ENCODE peak calls at places on chromosomes 7 and 10, in eight cellular contexts. B is esophagus squamous epithelium, D is neural progenitor cell, R is mammary epithelial cell, X is A549, U is HCT116, M is breast epithelium, Q is SJSA1. N is an unnamed sample.
A peak's percentile ranks its signal among the peaks of the same experiment; 100 is the strongest.

GRCh38 chr10:32941357-32941756 is 16.7 kb downstream of the ITGB1 start:
- DNase-seq in B (no peak), D (no peak), R (no peak), X (no peak), U (no peak), M (no peak), Q (no peak), N (no peak)

GRCh38 chr10:31739759-31740158 is 188.9 kb downstream of the ARHGAP12 start:
- DNase-seq in B (no peak), D (no peak), R (no peak), X (no peak), U (no peak), M (no peak), Q (peak; percentile 61), N (no peak)

GRCh38 chr10:132170561-132171361 is 16.0 kb upstream of the DPYSL4 start:
- DNase-seq in B (no peak), D (no peak), R (no peak), X (no peak), U (no peak), M (no peak), Q (no peak), N (no peak)

GRCh38 chr10:47094126-47094525 is 182.9 kb downstream of the PTPN20 start:
- DNase-seq in B (no peak), D (no peak), R (no peak), X (no peak), U (no peak), M (no peak), Q (no peak), N (no peak)

GRCh38 chr7:147775564-147775963 is 815.0 kb upstream of the C7orf33 start:
- DNase-seq in B (no peak), D (no peak), R (no peak), X (no peak), U (no peak), M (no peak), Q (no peak), N (no peak)

GRCh38 chr7:128831178-128831993 is 1.2 kb downstream of the FLNC start:
- DNase-seq in B (no peak), D (peak; percentile 75), R (no peak), X (no peak), U (no peak), M (no peak), Q (peak; percentile 65), N (peak; percentile 71)

GRCh38 chr7:50728184-50728583 is 54.5 kb downstream of the GRB10 start:
- DNase-seq in B (no peak), D (no peak), R (no peak), X (no peak), U (no peak), M (no peak), Q (no peak), N (no peak)

GRCh38 chr7:156650042-156650441 is 9.5 kb downstream of the RNF32 start:
- DNase-seq in B (no peak), D (peak; percentile 57), R (no peak), X (peak; percentile 22), U (peak; percentile 33), M (no peak), Q (no peak), N (no peak)

DNA sequence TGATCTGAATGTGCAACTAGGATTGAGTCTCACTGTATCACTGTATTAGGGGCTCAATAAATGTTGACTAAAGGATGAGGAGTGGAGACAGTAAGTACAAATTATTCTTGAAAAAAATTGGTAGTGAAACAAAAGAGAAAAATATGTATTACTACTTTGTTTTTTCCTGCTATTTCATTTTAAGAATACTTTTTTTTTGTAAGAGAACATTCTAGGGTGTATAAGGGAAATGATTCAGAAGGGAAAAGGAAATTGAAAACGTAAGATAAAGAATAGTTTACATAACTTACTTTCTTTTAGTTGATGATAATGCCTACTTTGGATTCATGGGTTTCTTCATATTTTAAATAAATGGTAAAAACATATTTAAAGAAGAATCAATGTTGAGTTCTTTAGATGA is 9.6 kb downstream of the CAPZA2 start:
- DNase-seq in B (no peak), D (no peak), R (no peak), X (no peak), U (no peak), M (no peak), Q (no peak), N (no peak)
- H3K4me1 ChIP-seq in B (peaks cover 33% of the 10 kb centered on the region), D (peaks cover 11% of the 10 kb centered on the region), R (peaks cover 8% of the 10 kb centered on the region), X (peaks cover 18% of the 10 kb centered on the region), U (no peaks in the 10 kb centered on the region), M (no peaks in the 10 kb centered on the region), Q (no peaks in the 10 kb centered on the region), N (peaks cover 100% of the 10 kb centered on the region)

GRCh38 chr10:75137533-75138438 is 26.3 kb downstream of the SAMD8 start:
- DNase-seq in B (no peak), D (no peak), R (peak; percentile 63), X (peak; percentile 16), U (peak; percentile 38), M (no peak), Q (no peak), N (no peak)

GRCh38 chr10:75140246-75140645 is 28.8 kb downstream of the SAMD8 start:
- DNase-seq in B (no peak), D (peak; percentile 39), R (no peak), X (no peak), U (no peak), M (no peak), Q (no peak), N (no peak)

DNA sequence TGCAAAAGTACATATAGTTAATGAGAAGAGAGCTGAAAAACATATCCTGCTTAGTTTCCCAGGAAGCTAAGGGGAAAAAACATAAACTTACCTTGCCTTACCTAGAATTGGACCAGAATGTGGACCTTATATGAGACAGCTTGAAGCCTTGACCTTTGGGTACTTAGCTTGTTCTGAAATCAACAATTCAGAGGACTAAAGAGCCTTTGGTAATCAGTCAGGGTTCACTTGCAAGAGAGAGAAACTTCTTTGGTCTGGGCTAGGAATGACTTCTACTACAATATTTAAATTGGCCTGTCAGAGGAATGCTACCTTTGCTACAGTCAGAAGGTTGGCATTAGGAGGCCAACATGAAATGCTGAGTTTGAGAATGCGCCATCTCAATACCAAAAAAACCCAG is 24.9 kb downstream of the SAMD8 start:
- DNase-seq in B (no peak), D (no peak), R (no peak), X (no peak), U (no peak), M (no peak), Q (no peak), N (no peak)
- H3K27ac ChIP-seq in B (peak overlapping the region; percentile 57), D (no peak overlapping the region), R (no peak overlapping the region), X (no peak overlapping the region), U (peak overlapping the region; percentile 13), M (no peak overlapping the region), Q (no peak overlapping the region), N (no peak overlapping the region)

GRCh38 chr10:102114861-102115618 is 5.1 kb downstream of the LDB1 start:
- DNase-seq in B (no peak), D (peak; percentile 96), R (peak; percentile 85), X (peak; percentile 73), U (no peak), M (peak; percentile 91), Q (peak; percentile 85), N (peak; percentile 92)

GRCh38 chr10:102119417-102120141 is 589 bp downstream of the LDB1 start:
- DNase-seq in B (no peak), D (peak; percentile 64), R (peak; percentile 72), X (peak; percentile 70), U (peak; percentile 59), M (peak; percentile 93), Q (peak; percentile 71), N (peak; percentile 60)

GRCh38 chr10:102118867-102119266 is 1.3 kb downstream of the LDB1 start:
- DNase-seq in B (no peak), D (peak; percentile 62), R (no peak), X (no peak), U (no peak), M (peak; percentile 53), Q (no peak), N (no peak)

GRCh38 chr10:102115775-102116174 is 4.4 kb downstream of the LDB1 start:
- DNase-seq in B (no peak), D (no peak), R (no peak), X (no peak), U (no peak), M (no peak), Q (no peak), N (no peak)

GRCh38 chr10:102117391-102118159 is 2.6 kb downstream of the LDB1 start:
- DNase-seq in B (no peak), D (peak; percentile 69), R (peak; percentile 56), X (peak; percentile 53), U (no peak), M (peak; percentile 72), Q (peak; percentile 93), N (peak; percentile 86)
- H3K4me1 ChIP-seq in B (peaks cover 68% of the 10 kb centered on the region), D (peaks cover 66% of the 10 kb centered on the region), R (peaks cover 55% of the 10 kb centered on the region), X (peaks cover 70% of the 10 kb centered on the region), U (peaks cover 63% of the 10 kb centered on the region), M (peaks cover 49% of the 10 kb centered on the region), Q (peaks cover 80% of the 10 kb centered on the region), N (peaks cover 93% of the 10 kb centered on the region)

DNA sequence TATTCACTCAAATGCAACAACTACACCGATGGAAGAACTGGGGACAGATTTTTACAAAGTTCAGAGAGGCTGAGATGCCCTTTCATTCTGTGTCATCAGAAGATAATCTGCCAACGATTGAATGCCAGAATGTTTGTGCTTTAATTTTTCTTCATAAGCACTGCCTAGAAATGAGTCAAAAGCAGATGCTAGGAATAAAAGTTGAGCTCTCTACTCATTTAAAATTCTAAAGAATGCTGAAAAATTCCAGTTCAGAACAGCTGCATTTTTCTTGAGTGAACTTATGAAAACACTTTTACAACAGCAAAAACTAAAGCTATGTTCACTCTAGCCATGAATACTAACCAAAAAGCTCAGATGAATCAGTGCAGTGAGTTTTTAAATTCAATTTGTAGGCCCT is 22.3 kb upstream of the FAM133B start:
- DNase-seq in B (no peak), D (no peak), R (no peak), X (no peak), U (no peak), M (no peak), Q (no peak), N (no peak)
- H3K27ac ChIP-seq in B (no peak overlapping the region), D (no peak overlapping the region), R (no peak overlapping the region), X (no peak overlapping the region), U (no peak overlapping the region), M (no peak overlapping the region), Q (peak overlapping the region; percentile 40), N (peak overlapping the region; percentile 18)

GRCh38 chr7:105213619-105214018 is 175.1 kb downstream of the SRPK2 start:
- DNase-seq in B (no peak), D (no peak), R (no peak), X (no peak), U (no peak), M (no peak), Q (no peak), N (no peak)

GRCh38 chr7:105215182-105215581 is 173.5 kb downstream of the SRPK2 start:
- DNase-seq in B (no peak), D (no peak), R (no peak), X (no peak), U (no peak), M (no peak), Q (no peak), N (no peak)

GRCh38 chr7:105218215-105218614 is 170.5 kb downstream of the SRPK2 start:
- DNase-seq in B (no peak), D (no peak), R (peak; percentile 77), X (no peak), U (peak; percentile 50), M (no peak), Q (no peak), N (no peak)

GRCh38 chr7:105216786-105217185 is 171.9 kb downstream of the SRPK2 start:
- DNase-seq in B (no peak), D (no peak), R (no peak), X (peak; percentile 29), U (no peak), M (no peak), Q (no peak), N (no peak)

GRCh38 chr7:105215821-105216220 is 172.9 kb downstream of the SRPK2 start:
- DNase-seq in B (no peak), D (no peak), R (no peak), X (no peak), U (no peak), M (no peak), Q (no peak), N (no peak)
- H3K4me1 ChIP-seq in B (peaks cover 4% of the 10 kb centered on the region), D (peaks cover 4% of the 10 kb centered on the region), R (peaks cover 33% of the 10 kb centered on the region), X (peaks cover 37% of the 10 kb centered on the region), U (peaks cover 20% of the 10 kb centered on the region), M (peaks cover 5% of the 10 kb centered on the region), Q (peaks cover 3% of the 10 kb centered on the region), N (peaks cover 19% of the 10 kb centered on the region)